ENCODE peak calls at places on chromosomes 7 and 10, in six cellular contexts. One of them, this sample, is unnamed.

GRCh38 chr10:131854579-131855335 is 46.1 kb upstream of the PPP2R2D start:
- DNase-seq in endothelial cell of umbilical vein: no peak
- DNase-seq in spleen: peak
- DNase-seq in stomach: no peak
- DNase-seq in H1: no peak
- DNase-seq in transverse colon: no peak
- DNase-seq in this sample: no peak

GRCh38 chr10:76202777-76203176 is 771.4 kb downstream of the LRMDA start:
- DNase-seq in transverse colon: no peak
- DNase-seq in H1: no peak
- DNase-seq in stomach: no peak
- DNase-seq in spleen: no peak
- DNase-seq in endothelial cell of umbilical vein: no peak
- DNase-seq in this sample: no peak

GRCh38 chr7:13879994-13880686 is 109.3 kb downstream of the ETV1 start:
- DNase-seq in transverse colon: no peak
- DNase-seq in spleen: no peak
- DNase-seq in H1: no peak
- DNase-seq in stomach: no peak
- DNase-seq in endothelial cell of umbilical vein: no peak
- DNase-seq in this sample: peak

GRCh38 chr7:151383638-151384351 is 26.0 kb downstream of the WDR86 start:
- DNase-seq in spleen: peak
- DNase-seq in transverse colon: no peak
- DNase-seq in endothelial cell of umbilical vein: no peak
- DNase-seq in stomach: no peak
- DNase-seq in H1: no peak
- DNase-seq in this sample: peak

GRCh38 chr10:7445474-7446135 is 34.8 kb upstream of the SFMBT2 start:
- DNase-seq in stomach: no peak
- DNase-seq in H1: no peak
- DNase-seq in transverse colon: no peak
- DNase-seq in spleen: no peak
- DNase-seq in endothelial cell of umbilical vein: no peak
- DNase-seq in this sample: no peak

GRCh38 chr7:117385340-117386124 is 41.8 kb downstream of the ASZ1 start:
- DNase-seq in transverse colon: no peak
- DNase-seq in endothelial cell of umbilical vein: peak
- DNase-seq in spleen: no peak
- DNase-seq in stomach: no peak
- DNase-seq in H1: no peak
- DNase-seq in this sample: no peak

GRCh38 chr10:106897631-106898161 is 266.8 kb downstream of the SORCS1 start:
- DNase-seq in transverse colon: peak
- DNase-seq in spleen: no peak
- DNase-seq in H1: no peak
- DNase-seq in stomach: peak
- DNase-seq in endothelial cell of umbilical vein: no peak
- DNase-seq in this sample: no peak

GRCh38 chr7:44348300-44348699 is 22.9 kb upstream of the CAMK2B start:
- DNase-seq in transverse colon: no peak
- DNase-seq in H1: no peak
- DNase-seq in stomach: no peak
- DNase-seq in endothelial cell of umbilical vein: peak
- DNase-seq in spleen: no peak
- DNase-seq in this sample: no peak

GRCh38 chr10:104333037-104333727 is 5.1 kb downstream of the ITPRIP start:
- DNase-seq in H1: no peak
- DNase-seq in transverse colon: no peak
- DNase-seq in stomach: peak
- DNase-seq in spleen: peak
- DNase-seq in endothelial cell of umbilical vein: no peak
- DNase-seq in this sample: peak

GRCh38 chr10:86688398-86688921 is 20.1 kb downstream of the LDB3 start:
- DNase-seq in stomach: peak
- DNase-seq in transverse colon: peak
- DNase-seq in endothelial cell of umbilical vein: peak
- DNase-seq in H1: peak
- DNase-seq in spleen: no peak
- DNase-seq in this sample: peak

GRCh38 chr7:41716691-41717090 is 13.8 kb upstream of the INHBA start:
- DNase-seq in H1: no peak
- DNase-seq in transverse colon: no peak
- DNase-seq in stomach: no peak
- DNase-seq in endothelial cell of umbilical vein: no peak
- DNase-seq in spleen: no peak
- DNase-seq in this sample: no peak

GRCh38 chr10:120827251-120827875 is 23.8 kb upstream of the WDR11 start:
- DNase-seq in transverse colon: no peak
- DNase-seq in endothelial cell of umbilical vein: no peak
- DNase-seq in H1: no peak
- DNase-seq in stomach: no peak
- DNase-seq in spleen: no peak
- DNase-seq in this sample: no peak

GRCh38 chr7:28854750-28855074 is 103.4 kb downstream of the TRIL start:
- DNase-seq in H1: no peak
- DNase-seq in stomach: no peak
- DNase-seq in spleen: no peak
- DNase-seq in transverse colon: no peak
- DNase-seq in endothelial cell of umbilical vein: no peak
- DNase-seq in this sample: no peak

GRCh38 chr7:40329601-40330153 is 194.9 kb downstream of the SUGCT start:
- DNase-seq in spleen: no peak
- DNase-seq in stomach: no peak
- DNase-seq in transverse colon: no peak
- DNase-seq in H1: no peak
- DNase-seq in endothelial cell of umbilical vein: peak
- DNase-seq in this sample: no peak

GRCh38 chr10:61899045-61899444 is 2.5 kb upstream of the ARID5B start:
- DNase-seq in H1: no peak
- DNase-seq in transverse colon: no peak
- DNase-seq in endothelial cell of umbilical vein: peak
- DNase-seq in stomach: no peak
- DNase-seq in spleen: no peak
- DNase-seq in this sample: no peak

GRCh38 chr7:77330169-77330882 is 85.8 kb downstream of the GSAP start:
- DNase-seq in endothelial cell of umbilical vein: peak
- DNase-seq in transverse colon: no peak
- DNase-seq in stomach: no peak
- DNase-seq in H1: no peak
- DNase-seq in spleen: no peak
- DNase-seq in this sample: no peak

GRCh38 chr7:8433477-8434289 is at the start of gene NXPH1:
- DNase-seq in stomach: no peak
- DNase-seq in spleen: peak
- DNase-seq in transverse colon: no peak
- DNase-seq in endothelial cell of umbilical vein: peak
- DNase-seq in H1: no peak
- DNase-seq in this sample: no peak

GRCh38 chr7:110573862-110574528 is 516.9 kb upstream of the LRRN3 start:
- DNase-seq in transverse colon: no peak
- DNase-seq in H1: no peak
- DNase-seq in endothelial cell of umbilical vein: no peak
- DNase-seq in spleen: no peak
- DNase-seq in stomach: no peak
- DNase-seq in this sample: no peak

GRCh38 chr7:136925049-136925448 is 56.6 kb downstream of the CHRM2 start:
- DNase-seq in transverse colon: no peak
- DNase-seq in stomach: no peak
- DNase-seq in spleen: no peak
- DNase-seq in H1: no peak
- DNase-seq in endothelial cell of umbilical vein: peak
- DNase-seq in this sample: no peak

GRCh38 chr7:99514050-99514449 is 9.6 kb downstream of the ZKSCAN5 start:
- DNase-seq in stomach: no peak
- DNase-seq in spleen: no peak
- DNase-seq in transverse colon: no peak
- DNase-seq in endothelial cell of umbilical vein: no peak
- DNase-seq in H1: no peak
- DNase-seq in this sample: no peak

GRCh38 chr7:93171606-93172226 is 23.5 kb upstream of the SAMD9L start:
- DNase-seq in stomach: no peak
- DNase-seq in transverse colon: no peak
- DNase-seq in spleen: no peak
- DNase-seq in H1: no peak
- DNase-seq in endothelial cell of umbilical vein: no peak
- DNase-seq in this sample: no peak

GRCh38 chr10:95567903-95568630 is 6.9 kb upstream of the SORBS1 start:
- DNase-seq in endothelial cell of umbilical vein: peak
- DNase-seq in stomach: no peak
- DNase-seq in H1: no peak
- DNase-seq in transverse colon: no peak
- DNase-seq in spleen: no peak
- DNase-seq in this sample: no peak

GRCh38 chr10:108490931-108491330 is 1326.4 kb upstream of the SORCS1 start:
- DNase-seq in transverse colon: no peak
- DNase-seq in H1: no peak
- DNase-seq in stomach: no peak
- DNase-seq in spleen: no peak
- DNase-seq in endothelial cell of umbilical vein: no peak
- DNase-seq in this sample: no peak

GRCh38 chr7:31986878-31987518 is 83.2 kb downstream of the PDE1C start:
- DNase-seq in spleen: no peak
- DNase-seq in stomach: no peak
- DNase-seq in H1: no peak
- DNase-seq in endothelial cell of umbilical vein: peak
- DNase-seq in transverse colon: no peak
- DNase-seq in this sample: no peak

GRCh38 chr7:158382363-158382988 is 205.1 kb downstream of the PTPRN2 start:
- DNase-seq in spleen: peak
- DNase-seq in stomach: no peak
- DNase-seq in endothelial cell of umbilical vein: no peak
- DNase-seq in transverse colon: no peak
- DNase-seq in H1: no peak
- DNase-seq in this sample: no peak

GRCh38 chr7:55131421-55131929 is 112.7 kb downstream of the EGFR start:
- DNase-seq in stomach: no peak
- DNase-seq in H1: no peak
- DNase-seq in transverse colon: no peak
- DNase-seq in endothelial cell of umbilical vein: no peak
- DNase-seq in spleen: no peak
- DNase-seq in this sample: no peak

GRCh38 chr7:14504134-14504533 is 398.4 kb downstream of the DGKB start:
- DNase-seq in endothelial cell of umbilical vein: no peak
- DNase-seq in spleen: no peak
- DNase-seq in transverse colon: no peak
- DNase-seq in stomach: no peak
- DNase-seq in H1: no peak
- DNase-seq in this sample: no peak

GRCh38 chr7:4692055-4692454 is 10.0 kb downstream of the FOXK1 start:
- DNase-seq in spleen: no peak
- DNase-seq in endothelial cell of umbilical vein: no peak
- DNase-seq in H1: no peak
- DNase-seq in transverse colon: no peak
- DNase-seq in stomach: no peak
- DNase-seq in this sample: no peak

GRCh38 chr10:789831-790701 is 100.6 kb upstream of the DIP2C start:
- DNase-seq in spleen: no peak
- DNase-seq in endothelial cell of umbilical vein: no peak
- DNase-seq in stomach: peak
- DNase-seq in transverse colon: no peak
- DNase-seq in H1: no peak
- DNase-seq in this sample: no peak

GRCh38 chr10:790821-791551 is 101.5 kb upstream of the DIP2C start:
- DNase-seq in endothelial cell of umbilical vein: no peak
- DNase-seq in transverse colon: no peak
- DNase-seq in H1: no peak
- DNase-seq in spleen: no peak
- DNase-seq in stomach: peak
- DNase-seq in this sample: no peak

GRCh38 chr10:786666-787512 is 97.4 kb upstream of the DIP2C start:
- DNase-seq in transverse colon: no peak
- DNase-seq in stomach: peak
- DNase-seq in H1: no peak
- DNase-seq in endothelial cell of umbilical vein: no peak
- DNase-seq in spleen: no peak
- DNase-seq in this sample: peak

GRCh38 chr10:787933-788651 is 98.6 kb upstream of the DIP2C start:
- DNase-seq in stomach: peak
- DNase-seq in endothelial cell of umbilical vein: no peak
- DNase-seq in spleen: peak
- DNase-seq in H1: no peak
- DNase-seq in transverse colon: no peak
- DNase-seq in this sample: peak

GRCh38 chr10:788796-789748 is 99.6 kb upstream of the DIP2C start:
- DNase-seq in spleen: peak
- DNase-seq in H1: no peak
- DNase-seq in stomach: peak
- DNase-seq in endothelial cell of umbilical vein: peak
- DNase-seq in transverse colon: peak
- DNase-seq in this sample: peak
- TF ChIP-seq CTCF in spleen: peak
- TF ChIP-seq CTCF in H1: peak
- TF ChIP-seq CTCF in stomach: no peak
- TF ChIP-seq CTCF in endothelial cell of umbilical vein: peak
- TF ChIP-seq CTCF in transverse colon: peak
- TF ChIP-seq CTCF in this sample: peak

GRCh38 chr10:3109196-3109595 is 41.8 kb downstream of the PFKP start:
- DNase-seq in H1: no peak
- DNase-seq in transverse colon: no peak
- DNase-seq in endothelial cell of umbilical vein: no peak
- DNase-seq in stomach: no peak
- DNase-seq in spleen: no peak
- DNase-seq in this sample: no peak
- TF ChIP-seq POLR2AphosphoS5 in H1: no peak
- TF ChIP-seq POLR2AphosphoS5 in transverse colon: no peak
- TF ChIP-seq POLR2AphosphoS5 in endothelial cell of umbilical vein: no peak
- TF ChIP-seq POLR2AphosphoS5 in stomach: no peak
- TF ChIP-seq POLR2AphosphoS5 in spleen: no peak
- TF ChIP-seq POLR2AphosphoS5 in this sample: no peak

GRCh38 chr10:70671619-70672164 is 614 bp upstream of the ADAMTS14 start:
- DNase-seq in H1: no peak
- DNase-seq in spleen: no peak
- DNase-seq in transverse colon: no peak
- DNase-seq in stomach: no peak
- DNase-seq in endothelial cell of umbilical vein: no peak
- DNase-seq in this sample: no peak
- H3K4me3 ChIP-seq in H1: peak
- H3K4me3 ChIP-seq in spleen: peak
- H3K4me3 ChIP-seq in transverse colon: peak
- H3K4me3 ChIP-seq in stomach: peak
- H3K4me3 ChIP-seq in endothelial cell of umbilical vein: no peak
- H3K4me3 ChIP-seq in this sample: peak

DNA sequence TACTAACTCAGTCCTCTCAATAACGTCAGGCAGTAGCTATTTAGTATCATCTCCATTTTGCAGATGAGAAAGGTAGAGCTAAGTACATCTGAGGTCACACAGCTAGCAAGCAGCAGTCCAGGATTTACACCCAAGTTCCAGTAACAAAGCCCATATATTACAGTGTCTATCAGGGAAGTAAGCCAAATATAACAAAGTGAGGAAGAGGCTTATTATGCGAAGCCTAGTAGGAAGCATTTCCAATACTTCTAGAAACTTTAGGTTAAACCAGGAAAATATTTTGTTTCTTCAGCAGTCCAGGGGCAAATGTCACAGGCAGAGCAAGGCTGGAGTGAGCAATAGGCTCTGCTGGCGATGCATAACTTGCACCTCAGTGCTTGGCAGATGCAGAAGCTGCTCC is 53.9 kb downstream of the NOC3L start:
- DNase-seq in stomach: no peak
- DNase-seq in transverse colon: no peak
- DNase-seq in endothelial cell of umbilical vein: peak
- DNase-seq in H1: no peak
- DNase-seq in spleen: no peak
- DNase-seq in this sample: no peak
- TF ChIP-seq CTCF in stomach: no peak
- TF ChIP-seq CTCF in transverse colon: no peak
- TF ChIP-seq CTCF in endothelial cell of umbilical vein: no peak
- TF ChIP-seq CTCF in H1: no peak
- TF ChIP-seq CTCF in spleen: no peak
- TF ChIP-seq CTCF in this sample: no peak